ENCODE peak calls at places on chromosomes 4 and X, in ten cellular contexts. X, A, F, J, R, L, P, M, D and Q are unnamed samples.

GRCh38 chr4:26330186-26330787 is 9.5 kb downstream of the RBPJ start:
- DNase-seq in X (peak; percentile 64), A (peak; percentile 76), F (peak; percentile 83), J (peak; percentile 53), R (peak; percentile 75), L (peak; percentile 77), P (peak; percentile 51), M (peak; percentile 78), D (peak; percentile 82), Q (no peak)

GRCh38 chrX:4253092-4253491 is 539.6 kb upstream of the PRKX start:
- DNase-seq in X (peak; percentile 7), A (no peak), F (no peak), J (no peak), R (no peak), L (peak; percentile 58), P (no peak), M (no peak), D (peak; percentile 86), Q (no peak)

GRCh38 chr4:23728971-23729370 is 160.9 kb downstream of the PPARGC1A start:
- DNase-seq in X (no peak), A (no peak), F (no peak), J (no peak), R (no peak), L (no peak), P (no peak), M (no peak), D (no peak), Q (no peak)

GRCh38 chr4:147899512-147899911 is 167.6 kb downstream of the ARHGAP10 start:
- DNase-seq in X (no peak), A (peak; percentile 48), F (no peak), J (no peak), R (no peak), L (no peak), P (no peak), M (no peak), D (no peak), Q (no peak)

GRCh38 chr4:183100827-183101226 is 1.8 kb downstream of the WWC2 start:
- DNase-seq in X (no peak), A (no peak), F (no peak), J (no peak), R (peak; percentile 16), L (no peak), P (no peak), M (peak; percentile 47), D (no peak), Q (no peak)

GRCh38 chrX:119008122-119008744 is 33.8 kb downstream of the LONRF3 start:
- DNase-seq in X (peak; percentile 24), A (peak; percentile 46), F (peak; percentile 49), J (no peak), R (peak; percentile 42), L (peak; percentile 16), P (peak; percentile 43), M (peak; percentile 49), D (peak; percentile 79), Q (peak; percentile 23)

GRCh38 chr4:1509366-1509765 is 103.1 kb upstream of the NKX1-1 start:
- DNase-seq in X (no peak), A (no peak), F (no peak), J (no peak), R (no peak), L (no peak), P (no peak), M (no peak), D (no peak), Q (no peak)

GRCh38 chr4:159367421-159368105 is 264.7 kb downstream of the RAPGEF2 start:
- DNase-seq in X (no peak), A (peak; percentile 78), F (no peak), J (no peak), R (no peak), L (no peak), P (no peak), M (no peak), D (no peak), Q (no peak)

GRCh38 chrX:130801901-130802300 is 101.1 kb downstream of the ENOX2 start:
- DNase-seq in X (no peak), A (no peak), F (peak; percentile 7), J (no peak), R (no peak), L (no peak), P (no peak), M (peak; percentile 4), D (no peak), Q (no peak)

GRCh38 chr4:41506071-41506470 is 31.9 kb upstream of the LIMCH1 start:
- DNase-seq in X (no peak), A (peak; percentile 21), F (no peak), J (no peak), R (peak; percentile 8), L (no peak), P (no peak), M (no peak), D (no peak), Q (peak; percentile 47)

GRCh38 chrX:72243472-72243871 is 4.6 kb upstream of the ERCC6L start:
- DNase-seq in X (no peak), A (peak; percentile 55), F (no peak), J (no peak), R (peak; percentile 41), L (no peak), P (no peak), M (no peak), D (peak; percentile 45), Q (no peak)

GRCh38 chrX:20116087-20116574 is 576 bp downstream of the MAP7D2 start:
- DNase-seq in X (no peak), A (no peak), F (peak; percentile 51), J (no peak), R (no peak), L (no peak), P (peak; percentile 64), M (no peak), D (no peak), Q (no peak)

GRCh38 chrX:20112022-20112421 is 4.7 kb downstream of the MAP7D2 start:
- DNase-seq in X (no peak), A (no peak), F (no peak), J (no peak), R (no peak), L (no peak), P (no peak), M (no peak), D (no peak), Q (no peak)

GRCh38 chrX:20118065-20118824 is 1.5 kb upstream of the MAP7D2 start:
- DNase-seq in X (no peak), A (no peak), F (no peak), J (no peak), R (peak; percentile 68), L (no peak), P (no peak), M (no peak), D (no peak), Q (peak; percentile 9)

GRCh38 chrX:20116575-20117240 is at the start of gene MAP7D2:
- DNase-seq in X (no peak), A (peak; percentile 37), F (peak; percentile 44), J (no peak), R (no peak), L (no peak), P (peak; percentile 78), M (peak; percentile 16), D (no peak), Q (no peak)
- H3K4me3 ChIP-seq in X (no peak within 1 kb of the TSS), A (peak within 1 kb of the TSS; percentile 43), F (peak within 1 kb of the TSS; percentile 50), J (no peak within 1 kb of the TSS), R (no peak within 1 kb of the TSS), L (no peak within 1 kb of the TSS), P (peak within 1 kb of the TSS; percentile 41), M (no peak within 1 kb of the TSS), D (no peak within 1 kb of the TSS), Q (no peak within 1 kb of the TSS)

DNA sequence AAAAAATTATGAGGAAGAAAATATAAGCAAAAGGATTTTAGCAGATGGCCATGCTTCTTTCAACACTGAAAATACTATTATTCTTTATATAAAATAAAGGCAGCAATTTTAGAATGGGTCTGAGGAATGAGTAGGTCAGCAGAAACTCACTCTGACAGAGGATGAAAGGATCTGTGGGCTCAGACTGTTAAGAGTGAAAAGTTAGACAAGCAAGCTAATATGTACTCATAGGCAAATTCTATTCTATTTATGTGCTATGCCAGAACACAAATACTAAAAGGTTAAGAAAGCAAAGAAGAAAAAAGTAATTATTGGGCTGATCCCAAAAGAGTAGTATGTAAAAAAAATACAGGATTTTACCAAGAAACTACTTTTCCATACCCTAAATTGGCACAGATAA is 13.9 kb downstream of the LCORL start:
- DNase-seq in X (peak; percentile 14), A (no peak), F (no peak), J (no peak), R (no peak), L (no peak), P (no peak), M (no peak), D (no peak), Q (no peak)
- H3K9me2 ChIP-seq in X (no peaks in the 10 kb centered on the region), A (no peaks in the 10 kb centered on the region), F (no peaks in the 10 kb centered on the region), J (no peaks in the 10 kb centered on the region), R (no peaks in the 10 kb centered on the region), L (no peaks in the 10 kb centered on the region), P (no peaks in the 10 kb centered on the region), M (no peaks in the 10 kb centered on the region), D (no peaks in the 10 kb centered on the region), Q (no peaks in the 10 kb centered on the region)

DNA sequence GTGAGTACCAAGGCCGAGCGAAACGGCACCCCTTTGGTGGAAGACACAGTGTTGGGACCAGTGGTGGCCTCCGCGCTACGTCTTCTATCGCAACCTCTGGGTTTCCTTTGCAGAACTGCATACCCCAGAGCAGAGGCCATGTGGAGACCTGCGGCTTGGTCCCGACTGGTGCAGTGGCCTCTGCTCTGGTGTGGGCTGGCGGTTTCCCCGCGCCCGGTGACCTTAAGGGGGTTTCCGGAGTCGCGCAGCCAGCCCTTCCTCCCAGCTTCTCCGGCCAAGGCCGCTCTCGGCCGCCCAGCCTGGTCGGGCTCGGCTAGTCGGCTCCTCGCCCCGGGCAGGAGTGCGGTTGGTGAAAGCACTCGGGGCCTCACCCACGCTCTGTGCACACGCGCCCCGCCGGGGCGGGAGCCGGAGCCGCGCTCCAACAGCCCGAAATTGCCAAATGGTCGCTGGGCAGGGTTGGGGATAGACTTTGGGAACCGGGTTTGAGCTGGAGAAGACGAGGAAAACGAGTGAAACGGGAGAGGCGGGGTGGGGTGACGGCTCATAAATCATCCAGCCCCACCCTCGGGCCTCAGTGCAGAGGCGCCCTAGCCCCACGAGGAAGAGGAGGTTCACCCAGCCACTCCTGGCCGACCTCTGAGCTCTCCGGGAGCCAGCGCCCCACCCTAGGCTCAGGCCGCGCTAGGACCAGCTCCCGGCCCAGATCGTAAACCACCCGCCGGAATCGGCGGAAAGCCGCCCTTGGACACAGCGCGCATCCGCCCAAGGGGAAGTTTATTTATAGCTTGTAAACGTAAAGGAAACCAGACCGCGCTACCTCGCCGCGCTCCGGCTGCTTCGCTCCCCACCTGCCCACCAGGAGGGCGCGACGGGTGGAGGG is 84.7 kb downstream of the BCOR start:
- DNase-seq in X (peak; percentile 80), A (peak; percentile 78), F (peak; percentile 60), J (no peak), R (peak; percentile 79), L (peak; percentile 77), P (no peak), M (peak; percentile 91), D (no peak), Q (no peak)
- H3K27ac ChIP-seq in X (peak overlapping the region; percentile 95), A (peak overlapping the region; percentile 77), F (no peak overlapping the region), J (peak overlapping the region; percentile 82), R (peak overlapping the region; percentile 83), L (peak overlapping the region; percentile 0), P (no peak overlapping the region), M (peak overlapping the region; percentile 93), D (no peak overlapping the region), Q (no peak overlapping the region)

GRCh38 chrX:19515615-19516105 is 352 bp upstream of the MAP3K15 start:
- DNase-seq in X (no peak), A (no peak), F (peak; percentile 25), J (no peak), R (peak; percentile 6), L (no peak), P (peak; percentile 27), M (no peak), D (no peak), Q (no peak)
- H3K4me3 ChIP-seq in X (peak overlapping the region; percentile 52), A (no peak overlapping the region), F (peak overlapping the region; percentile 63), J (peak overlapping the region; percentile 32), R (peak overlapping the region; percentile 68), L (no peak overlapping the region), P (peak overlapping the region; percentile 17), M (no peak overlapping the region), D (no peak overlapping the region), Q (peak overlapping the region; percentile 18)